ENCODE peak calls at places on chromosomes 5 and 9, in seven cellular contexts. P, O, C, E, Q, Z and N are unnamed samples.

GRCh38 chr5:168833936-168834335 is 254.8 kb upstream of the PANK3 start:
- DNase-seq in P (no peak), Z (no peak), C (no peak), Q (no peak), E (no peak), O (no peak), N (no peak)

GRCh38 chr9:125589287-125589686 is 117.7 kb downstream of the MAPKAP1 start:
- DNase-seq in O (no peak), E (no peak), C (no peak), Z (no peak), P (no peak), Q (no peak), N (no peak)

GRCh38 chr9:22742401-22742800 is 295.8 kb downstream of the DMRTA1 start:
- DNase-seq in Z (no peak), O (peak), P (no peak), C (no peak), Q (no peak), E (no peak), N (no peak)

GRCh38 chr5:21711854-21712752 is 1141.0 kb downstream of the CDH12 start:
- DNase-seq in Q (no peak), P (no peak), O (no peak), E (no peak), Z (peak), C (no peak), N (no peak)

GRCh38 chr5:106964102-106964501 is 706.6 kb downstream of the EFNA5 start:
- DNase-seq in O (no peak), Z (peak), Q (peak), C (no peak), E (no peak), P (no peak), N (no peak)

GRCh38 chr5:116454417-116454927 is 120.2 kb downstream of the SEMA6A start:
- DNase-seq in Z (peak), O (no peak), C (no peak), E (no peak), Q (peak), P (peak), N (no peak)

GRCh38 chr9:100111235-100111634 is 12.2 kb downstream of the INVS start:
- DNase-seq in Q (peak), P (peak), E (peak), Z (peak), C (no peak), O (no peak), N (peak)

GRCh38 chr9:75109210-75109839 is 21.0 kb downstream of the OSTF1 start:
- DNase-seq in P (no peak), O (no peak), C (no peak), E (no peak), Q (no peak), Z (no peak), N (no peak)

GRCh38 chr5:35922468-35922867 is 16.0 kb downstream of the CAPSL start:
- DNase-seq in Z (no peak), E (no peak), Q (no peak), O (no peak), C (no peak), P (no peak), N (no peak)

GRCh38 chr5:134458676-134459403 is 47.2 kb upstream of the CDKN2AIPNL start:
- DNase-seq in Q (no peak), C (no peak), Z (no peak), O (no peak), E (no peak), P (peak), N (no peak)

GRCh38 chr5:113748403-113748802 is 234.9 kb downstream of the YTHDC2 start:
- DNase-seq in O (no peak), Q (no peak), C (no peak), E (no peak), Z (no peak), P (no peak), N (no peak)

GRCh38 chr5:37197340-37198050 is 51.7 kb downstream of the CPLANE1 start:
- DNase-seq in Q (peak), P (no peak), E (no peak), Z (no peak), O (no peak), C (no peak), N (no peak)

GRCh38 chr9:70367305-70367930 is 47.0 kb downstream of the KLF9 start:
- DNase-seq in Z (no peak), C (no peak), E (no peak), P (no peak), Q (peak), O (no peak), N (no peak)

GRCh38 chr5:34525761-34526160 is 130.4 kb upstream of the RAI14 start:
- DNase-seq in Z (no peak), O (no peak), Q (no peak), C (no peak), E (no peak), P (no peak), N (no peak)

GRCh38 chr5:28495876-28496275 is 1457.5 kb upstream of the CDH9 start:
- DNase-seq in Z (no peak), O (no peak), P (no peak), Q (no peak), E (no peak), C (no peak), N (no peak)

GRCh38 chr5:23318960-23319359 is 188.4 kb upstream of the PRDM9 start:
- DNase-seq in Z (no peak), P (no peak), O (no peak), Q (no peak), E (no peak), C (no peak), N (no peak)

GRCh38 chr5:127337876-127338275 is 47.3 kb downstream of the MEGF10 start:
- DNase-seq in Z (no peak), O (no peak), C (no peak), P (no peak), Q (no peak), E (no peak), N (no peak)

GRCh38 chr5:141870226-141870625 is 8.0 kb downstream of the PCDH1 start:
- DNase-seq in C (no peak), O (peak), E (peak), P (no peak), Q (no peak), Z (no peak), N (no peak)

GRCh38 chr9:133685653-133686504 is 49.7 kb downstream of the DBH start:
- DNase-seq in P (peak), O (no peak), E (no peak), C (no peak), Z (no peak), Q (no peak), N (peak)

GRCh38 chr5:126490167-126490937 is 67.1 kb downstream of the GRAMD2B start:
- DNase-seq in E (peak), O (peak), P (no peak), Q (peak), Z (no peak), C (no peak), N (no peak)

GRCh38 chr5:79399046-79399445 is 114.9 kb downstream of the HOMER1 start:
- DNase-seq in C (no peak), E (no peak), O (no peak), P (no peak), Z (no peak), Q (no peak), N (no peak)

GRCh38 chr9:25003686-25004085 is 458.0 kb upstream of the IZUMO3 start:
- DNase-seq in C (peak), O (peak), E (no peak), Z (no peak), P (peak), Q (no peak), N (no peak)

GRCh38 chr9:133141833-133142594 is 21.0 kb upstream of the RALGDS start:
- DNase-seq in P (peak), O (no peak), C (no peak), Z (no peak), Q (no peak), E (peak), N (no peak)

GRCh38 chr9:18857769-18858168 is 175.2 kb downstream of the SAXO1 start:
- DNase-seq in Z (peak), P (no peak), E (no peak), C (no peak), Q (peak), O (no peak), N (no peak)

GRCh38 chr9:101026824-101027223 is 1.7 kb upstream of the PLPPR1 start:
- DNase-seq in O (no peak), Q (no peak), E (no peak), Z (no peak), P (no peak), C (peak), N (no peak)

GRCh38 chr5:149853701-149854100 is 90.9 kb downstream of the PDE6A start:
- DNase-seq in Z (no peak), Q (no peak), C (no peak), P (no peak), O (no peak), E (no peak), N (no peak)

GRCh38 chr9:105656131-105656921 is 5.9 kb upstream of the TAL2 start:
- DNase-seq in Q (peak), O (peak), Z (no peak), C (no peak), P (peak), E (no peak), N (peak)

GRCh38 chr5:149053027-149053705 is 9.7 kb downstream of the SH3TC2 start:
- DNase-seq in O (no peak), Z (peak), E (no peak), C (no peak), P (no peak), Q (peak), N (no peak)

GRCh38 chr9:98804083-98804482 is 3.4 kb upstream of the GALNT12 start:
- DNase-seq in C (no peak), E (no peak), Z (no peak), P (no peak), Q (no peak), O (no peak), N (no peak)

GRCh38 chr5:172773481-172774469 is 2.8 kb upstream of the DUSP1 start:
- DNase-seq in C (no peak), E (peak), P (no peak), Q (peak), Z (peak), O (no peak), N (no peak)

GRCh38 chr5:146291421-146292074 is 47.1 kb upstream of the POU4F3 start:
- DNase-seq in P (no peak), Q (peak), O (no peak), E (no peak), C (peak), Z (peak), N (no peak)

GRCh38 chr9:96379461-96379860 is 4.0 kb downstream of the SLC35D2 start:
- DNase-seq in P (no peak), Z (peak), E (no peak), C (no peak), Q (no peak), O (no peak), N (no peak)

GRCh38 chr5:93311825-93312224 is 269.2 kb downstream of the NR2F1-AS1 start:
- DNase-seq in P (no peak), C (no peak), Q (no peak), E (no peak), Z (peak), O (no peak), N (no peak)

GRCh38 chr9:110260911-110261310 is 4.6 kb upstream of the TXN start:
- DNase-seq in Z (no peak), C (no peak), Q (peak), P (no peak), E (no peak), O (no peak), N (no peak)

GRCh38 chr5:178774866-178775539 is 44.5 kb upstream of the ZNF354A start:
- DNase-seq in Q (no peak), O (no peak), E (no peak), Z (no peak), P (no peak), C (no peak), N (no peak)

GRCh38 chr9:78811562-78812276 is 514.8 kb downstream of the PSAT1 start:
- DNase-seq in C (no peak), E (no peak), Q (peak), O (peak), P (no peak), Z (peak), N (no peak)

GRCh38 chr5:175457466-175457865 is 13.5 kb upstream of the DRD1 start:
- DNase-seq in E (no peak), O (no peak), Q (no peak), P (no peak), C (no peak), Z (no peak), N (no peak)

GRCh38 chr9:25917593-25918426 is 239.6 kb upstream of the TUSC1 start:
- DNase-seq in O (no peak), P (no peak), E (no peak), Z (no peak), C (no peak), Q (no peak), N (no peak)

GRCh38 chr5:78809444-78809843 is 160.9 kb upstream of the LHFPL2 start:
- DNase-seq in Q (no peak), Z (no peak), O (no peak), P (no peak), C (no peak), E (no peak), N (no peak)

GRCh38 chr9:134158753-134159392 is 5.5 kb downstream of the RNU6ATAC start:
- DNase-seq in Q (no peak), P (no peak), E (no peak), O (no peak), Z (no peak), C (no peak), N (no peak)